ENCODE peak calls at places on chromosome 12, in seven cellular contexts. One of them, this sample, is unnamed.

GRCh38 chr12:64160718-64161060 is 61.4 kb downstream of the KICS2 start:
- DNase-seq in MM.1S: no peak
- DNase-seq in GM12865: no peak
- DNase-seq in Calu3: no peak
- DNase-seq in spleen: no peak
- DNase-seq in testis: no peak
- DNase-seq in lower lobe of right lung: no peak
- DNase-seq in this sample: no peak

GRCh38 chr12:101616027-101616494 is 21.3 kb downstream of the MYBPC1 start:
- DNase-seq in MM.1S: no peak
- DNase-seq in GM12865: peak
- DNase-seq in Calu3: peak
- DNase-seq in spleen: no peak
- DNase-seq in testis: no peak
- DNase-seq in lower lobe of right lung: no peak
- DNase-seq in this sample: peak

GRCh38 chr12:1533602-1534304 is 60.6 kb downstream of the FBXL14 start:
- DNase-seq in MM.1S: peak
- DNase-seq in GM12865: peak
- DNase-seq in Calu3: peak
- DNase-seq in spleen: no peak
- DNase-seq in testis: no peak
- DNase-seq in lower lobe of right lung: no peak
- DNase-seq in this sample: no peak

GRCh38 chr12:107130830-107131760 is 37.7 kb upstream of the CRY1 start:
- DNase-seq in MM.1S: no peak
- DNase-seq in GM12865: no peak
- DNase-seq in Calu3: no peak
- DNase-seq in spleen: no peak
- DNase-seq in testis: no peak
- DNase-seq in lower lobe of right lung: no peak
- DNase-seq in this sample: no peak

GRCh38 chr12:56221233-56221756 is 427 bp downstream of the RNF41 start:
- DNase-seq in MM.1S: no peak
- DNase-seq in GM12865: no peak
- DNase-seq in Calu3: peak
- DNase-seq in spleen: peak
- DNase-seq in testis: peak
- DNase-seq in lower lobe of right lung: peak
- DNase-seq in this sample: peak

GRCh38 chr12:104741497-104742367 is 216.4 kb downstream of the SLC41A2 start:
- DNase-seq in MM.1S: no peak
- DNase-seq in GM12865: no peak
- DNase-seq in Calu3: no peak
- DNase-seq in spleen: no peak
- DNase-seq in testis: no peak
- DNase-seq in lower lobe of right lung: no peak
- DNase-seq in this sample: no peak

GRCh38 chr12:124915249-124916236 is 1.1 kb upstream of the UBC start:
- DNase-seq in MM.1S: peak
- DNase-seq in GM12865: no peak
- DNase-seq in Calu3: peak
- DNase-seq in spleen: no peak
- DNase-seq in testis: peak
- DNase-seq in lower lobe of right lung: peak
- DNase-seq in this sample: peak

GRCh38 chr12:100401660-100402059 is 44.8 kb downstream of the SLC17A8 start:
- DNase-seq in MM.1S: no peak
- DNase-seq in GM12865: no peak
- DNase-seq in Calu3: peak
- DNase-seq in spleen: no peak
- DNase-seq in testis: no peak
- DNase-seq in lower lobe of right lung: no peak
- DNase-seq in this sample: no peak

GRCh38 chr12:1947081-1947480 is 28.6 kb upstream of the CACNA2D4 start:
- DNase-seq in MM.1S: no peak
- DNase-seq in GM12865: no peak
- DNase-seq in Calu3: no peak
- DNase-seq in spleen: no peak
- DNase-seq in testis: no peak
- DNase-seq in lower lobe of right lung: no peak
- DNase-seq in this sample: no peak

GRCh38 chr12:88063375-88063774 is 34.2 kb upstream of the C12orf50 start:
- DNase-seq in MM.1S: no peak
- DNase-seq in GM12865: peak
- DNase-seq in Calu3: no peak
- DNase-seq in spleen: no peak
- DNase-seq in testis: no peak
- DNase-seq in lower lobe of right lung: no peak
- DNase-seq in this sample: no peak

GRCh38 chr12:19778111-19778688 is 338.9 kb downstream of the AEBP2 start:
- DNase-seq in MM.1S: no peak
- DNase-seq in GM12865: no peak
- DNase-seq in Calu3: no peak
- DNase-seq in spleen: no peak
- DNase-seq in testis: no peak
- DNase-seq in lower lobe of right lung: no peak
- DNase-seq in this sample: no peak

GRCh38 chr12:111311011-111311410 is 57.9 kb downstream of the PHETA1 start:
- DNase-seq in MM.1S: no peak
- DNase-seq in GM12865: no peak
- DNase-seq in Calu3: no peak
- DNase-seq in spleen: no peak
- DNase-seq in testis: no peak
- DNase-seq in lower lobe of right lung: no peak
- DNase-seq in this sample: no peak

GRCh38 chr12:67710582-67710981 is 62.0 kb downstream of the DYRK2 start:
- DNase-seq in MM.1S: no peak
- DNase-seq in GM12865: peak
- DNase-seq in Calu3: peak
- DNase-seq in spleen: no peak
- DNase-seq in testis: no peak
- DNase-seq in lower lobe of right lung: no peak
- DNase-seq in this sample: peak

GRCh38 chr12:65106948-65107347 is 14.2 kb downstream of the WIF1 start:
- DNase-seq in MM.1S: no peak
- DNase-seq in GM12865: no peak
- DNase-seq in Calu3: no peak
- DNase-seq in spleen: no peak
- DNase-seq in testis: no peak
- DNase-seq in lower lobe of right lung: no peak
- DNase-seq in this sample: no peak

GRCh38 chr12:130826151-130826801 is 12.8 kb downstream of the STX2 start:
- DNase-seq in MM.1S: no peak
- DNase-seq in GM12865: peak
- DNase-seq in Calu3: peak
- DNase-seq in spleen: peak
- DNase-seq in testis: peak
- DNase-seq in lower lobe of right lung: peak
- DNase-seq in this sample: peak

GRCh38 chr12:52542785-52543318 is 10.1 kb downstream of the KRT71 start:
- DNase-seq in MM.1S: no peak
- DNase-seq in GM12865: no peak
- DNase-seq in Calu3: no peak
- DNase-seq in spleen: peak
- DNase-seq in testis: no peak
- DNase-seq in lower lobe of right lung: no peak
- DNase-seq in this sample: no peak

GRCh38 chr12:97142737-97143450 is 235.8 kb downstream of the NEDD1 start:
- DNase-seq in MM.1S: no peak
- DNase-seq in GM12865: no peak
- DNase-seq in Calu3: no peak
- DNase-seq in spleen: no peak
- DNase-seq in testis: no peak
- DNase-seq in lower lobe of right lung: no peak
- DNase-seq in this sample: no peak

GRCh38 chr12:1318327-1319031 is 275.9 kb downstream of the FBXL14 start:
- DNase-seq in MM.1S: no peak
- DNase-seq in GM12865: no peak
- DNase-seq in Calu3: peak
- DNase-seq in spleen: no peak
- DNase-seq in testis: peak
- DNase-seq in lower lobe of right lung: no peak
- DNase-seq in this sample: peak

GRCh38 chr12:54689034-54689372 is 40.8 kb upstream of the DCD start:
- DNase-seq in MM.1S: no peak
- DNase-seq in GM12865: no peak
- DNase-seq in Calu3: no peak
- DNase-seq in spleen: no peak
- DNase-seq in testis: no peak
- DNase-seq in lower lobe of right lung: no peak
- DNase-seq in this sample: no peak

GRCh38 chr12:3076730-3077571 is at the start of gene TSPAN9:
- DNase-seq in MM.1S: peak
- DNase-seq in GM12865: peak
- DNase-seq in Calu3: peak
- DNase-seq in spleen: peak
- DNase-seq in testis: peak
- DNase-seq in lower lobe of right lung: peak
- DNase-seq in this sample: peak

GRCh38 chr12:23083267-23083666 is 458.3 kb downstream of the ETNK1 start:
- DNase-seq in MM.1S: no peak
- DNase-seq in GM12865: peak
- DNase-seq in Calu3: peak
- DNase-seq in spleen: no peak
- DNase-seq in testis: no peak
- DNase-seq in lower lobe of right lung: no peak
- DNase-seq in this sample: no peak
- TF ChIP-seq CTCF in MM.1S: no peak
- TF ChIP-seq CTCF in GM12865: no peak
- TF ChIP-seq CTCF in Calu3: no peak
- TF ChIP-seq CTCF in spleen: no peak
- TF ChIP-seq CTCF in testis: no peak
- TF ChIP-seq CTCF in lower lobe of right lung: no peak
- TF ChIP-seq CTCF in this sample: no peak

DNA sequence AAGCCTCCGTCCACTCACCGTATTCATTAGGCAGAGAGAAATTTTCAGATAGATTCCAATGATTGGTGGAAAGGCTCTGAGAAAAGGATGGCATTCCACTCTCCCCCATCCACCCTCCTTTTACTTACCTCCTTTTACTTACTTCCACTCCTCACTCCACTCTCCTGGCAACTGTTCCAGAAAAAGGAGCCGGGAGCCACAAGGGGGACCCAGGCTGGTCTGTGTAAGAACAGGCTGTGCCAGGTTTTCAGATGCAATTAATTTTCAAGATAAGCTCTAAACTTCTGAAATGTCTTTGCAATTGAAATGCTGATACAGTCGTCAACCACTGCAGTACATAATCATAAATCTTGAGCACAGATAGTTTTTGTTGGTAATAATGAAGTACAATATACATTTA is 248.8 kb downstream of the ANO6 start:
- DNase-seq in MM.1S: no peak
- DNase-seq in GM12865: no peak
- DNase-seq in Calu3: peak
- DNase-seq in spleen: no peak
- DNase-seq in testis: peak
- DNase-seq in lower lobe of right lung: no peak
- DNase-seq in this sample: peak
- TF ChIP-seq CTCF in MM.1S: no peak
- TF ChIP-seq CTCF in GM12865: no peak
- TF ChIP-seq CTCF in Calu3: no peak
- TF ChIP-seq CTCF in spleen: no peak
- TF ChIP-seq CTCF in testis: no peak
- TF ChIP-seq CTCF in lower lobe of right lung: no peak
- TF ChIP-seq CTCF in this sample: no peak

GRCh38 chr12:49842519-49843352 is at the start of gene BCDIN3D:
- DNase-seq in MM.1S: peak
- DNase-seq in GM12865: peak
- DNase-seq in Calu3: peak
- DNase-seq in spleen: peak
- DNase-seq in testis: peak
- DNase-seq in lower lobe of right lung: peak
- DNase-seq in this sample: peak

GRCh38 chr12:49843871-49844437 is 1.0 kb upstream of the BCDIN3D start:
- DNase-seq in MM.1S: no peak
- DNase-seq in GM12865: no peak
- DNase-seq in Calu3: no peak
- DNase-seq in spleen: no peak
- DNase-seq in testis: no peak
- DNase-seq in lower lobe of right lung: no peak
- DNase-seq in this sample: peak

GRCh38 chr12:49843411-49843810 is 505 bp upstream of the BCDIN3D start:
- DNase-seq in MM.1S: no peak
- DNase-seq in GM12865: no peak
- DNase-seq in Calu3: no peak
- DNase-seq in spleen: no peak
- DNase-seq in testis: no peak
- DNase-seq in lower lobe of right lung: no peak
- DNase-seq in this sample: no peak

GRCh38 chr12:49838973-49839633 is 3.8 kb downstream of the BCDIN3D start:
- DNase-seq in MM.1S: peak
- DNase-seq in GM12865: peak
- DNase-seq in Calu3: peak
- DNase-seq in spleen: no peak
- DNase-seq in testis: no peak
- DNase-seq in lower lobe of right lung: no peak
- DNase-seq in this sample: no peak
- TF ChIP-seq CTCF in MM.1S: peak
- TF ChIP-seq CTCF in GM12865: peak
- TF ChIP-seq CTCF in Calu3: peak
- TF ChIP-seq CTCF in spleen: peak
- TF ChIP-seq CTCF in testis: peak
- TF ChIP-seq CTCF in lower lobe of right lung: peak
- TF ChIP-seq CTCF in this sample: peak

DNA sequence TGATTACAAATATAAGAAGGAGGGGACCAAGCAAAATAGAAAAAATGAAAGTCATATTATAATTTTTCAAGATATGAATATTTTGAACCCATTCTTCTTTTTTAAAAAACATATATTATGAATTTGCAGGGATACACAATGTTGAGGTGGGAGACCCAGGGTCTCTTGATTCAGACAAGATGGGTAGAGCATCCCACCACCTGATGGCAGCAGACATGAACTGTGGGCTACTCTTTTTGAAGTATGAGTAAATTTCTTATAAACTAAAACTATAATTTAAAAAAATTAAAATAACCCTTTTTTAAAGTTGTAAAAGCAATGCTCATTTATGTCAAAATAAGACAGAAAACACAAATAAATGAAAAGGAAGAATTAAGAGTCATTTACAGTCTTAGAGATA is 202.7 kb upstream of the PRICKLE1 start:
- DNase-seq in MM.1S: no peak
- DNase-seq in GM12865: no peak
- DNase-seq in Calu3: no peak
- DNase-seq in spleen: no peak
- DNase-seq in testis: no peak
- DNase-seq in lower lobe of right lung: no peak
- DNase-seq in this sample: no peak
- TF ChIP-seq CTCF in MM.1S: no peak
- TF ChIP-seq CTCF in GM12865: no peak
- TF ChIP-seq CTCF in Calu3: no peak
- TF ChIP-seq CTCF in spleen: no peak
- TF ChIP-seq CTCF in testis: no peak
- TF ChIP-seq CTCF in lower lobe of right lung: no peak
- TF ChIP-seq CTCF in this sample: no peak

This sample was measured in adrenal gland.